ENCODE peak calls at places on chromosomes 7 and 10, in eight cellular contexts. H is body of pancreas; Q is natural killer cell; R is heart right ventricle; O is HCT116; L is IMR-90; J is activated CD8-positive, alpha-beta T cell treated with anti-CD3 and anti-CD28 coated beads for 36 hours; Y is psoas muscle. X is an unnamed sample.

GRCh38 chr10:132448248-132448731 is 51.3 kb downstream of the PWWP2B start:
- ATAC-seq in Y (peak), O (peak), R (no peak), J (peak), Q (peak), L (no peak), H (peak), X (peak)

GRCh38 chr10:3362415-3362814 is 189.8 kb upstream of the PITRM1 start:
- ATAC-seq in Y (no peak), Q (no peak), J (no peak), O (no peak), L (no peak), R (no peak), H (no peak), X (no peak)

GRCh38 chr7:44981035-44981706 is 2.4 kb upstream of the MYO1G start:
- ATAC-seq in L (no peak), R (no peak), H (no peak), O (peak), Q (no peak), J (peak), Y (no peak), X (no peak)

GRCh38 chr7:43639858-43640491 is 57.1 kb downstream of the STK17A start:
- ATAC-seq in H (peak), R (peak), L (peak), J (no peak), Q (no peak), O (no peak), Y (no peak), X (peak)

GRCh38 chr10:71649631-71650030 is 69.9 kb downstream of the C10orf105 start:
- ATAC-seq in Q (no peak), H (no peak), L (no peak), Y (no peak), O (no peak), J (no peak), R (no peak), X (no peak)

GRCh38 chr7:108014747-108015682 is 12.1 kb upstream of the LAMB1 start:
- ATAC-seq in L (peak), H (peak), Y (no peak), O (peak), R (no peak), J (no peak), Q (no peak), X (no peak)

GRCh38 chr10:113309791-113310190 is 243.1 kb upstream of the HABP2 start:
- ATAC-seq in O (no peak), H (no peak), Q (no peak), L (no peak), J (no peak), R (no peak), Y (no peak), X (no peak)

GRCh38 chr10:5942471-5942870 is 34.9 kb downstream of the IL15RA start:
- ATAC-seq in R (peak), Q (peak), O (no peak), Y (no peak), J (no peak), H (no peak), L (no peak), X (peak)

GRCh38 chr10:8502611-8503010 is 448.1 kb downstream of the GATA3 start:
- ATAC-seq in R (no peak), L (no peak), O (no peak), H (no peak), Q (no peak), J (no peak), Y (no peak), X (no peak)

GRCh38 chr7:99752354-99752753 is 17.4 kb upstream of the CYP3A7 start:
- ATAC-seq in L (peak), J (no peak), H (peak), R (no peak), Y (peak), O (peak), Q (no peak), X (no peak)

GRCh38 chr7:101736077-101736476 is 81.3 kb upstream of the CUX1 start:
- ATAC-seq in R (no peak), O (peak), L (no peak), H (no peak), Q (no peak), J (no peak), Y (no peak), X (no peak)

GRCh38 chr7:77991656-77992055 is 193.1 kb downstream of the PHTF2 start:
- ATAC-seq in H (no peak), Q (no peak), Y (no peak), J (no peak), L (no peak), R (no peak), O (no peak), X (no peak)

GRCh38 chr7:99219185-99219767 is 11.4 kb upstream of the KPNA7 start:
- ATAC-seq in R (no peak), L (no peak), Q (no peak), Y (no peak), H (no peak), O (no peak), J (no peak), X (no peak)

GRCh38 chr7:145797507-145797906 is 319.1 kb upstream of the CNTNAP2 start:
- ATAC-seq in H (no peak), O (no peak), Y (no peak), L (no peak), R (no peak), Q (no peak), J (no peak), X (no peak)

GRCh38 chr7:28661826-28662225 is 249.5 kb downstream of the CREB5 start:
- ATAC-seq in Y (no peak), R (peak), Q (no peak), L (no peak), O (no peak), H (no peak), J (no peak), X (no peak)

DNA sequence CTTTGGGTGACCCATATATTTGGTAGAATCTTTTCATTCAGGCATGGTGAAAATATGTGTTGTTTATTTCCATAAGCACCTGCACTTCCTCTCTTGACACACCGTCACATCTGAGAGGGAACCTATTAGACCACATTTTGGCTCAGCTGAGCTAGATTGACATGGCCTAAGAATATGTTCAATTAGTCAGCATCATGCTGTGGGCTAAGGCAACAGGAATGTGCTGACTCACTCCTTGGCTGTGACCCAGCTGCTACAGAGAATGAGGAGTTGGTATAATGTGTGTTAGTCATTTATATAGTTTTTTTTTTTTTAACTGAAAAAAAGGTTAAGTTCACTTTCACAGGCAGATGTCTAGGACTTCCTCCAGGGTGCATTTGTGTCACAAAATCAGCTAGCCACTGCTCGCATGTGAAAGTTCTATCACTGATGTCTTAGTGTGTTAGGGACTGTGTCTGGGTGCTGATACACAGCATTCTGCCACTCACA is 180.6 kb downstream of the SEMA3E start:
- ATAC-seq in O (peak), Y (no peak), R (peak), Q (no peak), H (peak), L (peak), J (peak), X (peak)
- TF ChIP-seq CTCF in O (no peak), Y (no peak), R (no peak), Q (no peak), H (no peak), L (no peak), J (no peak), X (no peak)

DNA sequence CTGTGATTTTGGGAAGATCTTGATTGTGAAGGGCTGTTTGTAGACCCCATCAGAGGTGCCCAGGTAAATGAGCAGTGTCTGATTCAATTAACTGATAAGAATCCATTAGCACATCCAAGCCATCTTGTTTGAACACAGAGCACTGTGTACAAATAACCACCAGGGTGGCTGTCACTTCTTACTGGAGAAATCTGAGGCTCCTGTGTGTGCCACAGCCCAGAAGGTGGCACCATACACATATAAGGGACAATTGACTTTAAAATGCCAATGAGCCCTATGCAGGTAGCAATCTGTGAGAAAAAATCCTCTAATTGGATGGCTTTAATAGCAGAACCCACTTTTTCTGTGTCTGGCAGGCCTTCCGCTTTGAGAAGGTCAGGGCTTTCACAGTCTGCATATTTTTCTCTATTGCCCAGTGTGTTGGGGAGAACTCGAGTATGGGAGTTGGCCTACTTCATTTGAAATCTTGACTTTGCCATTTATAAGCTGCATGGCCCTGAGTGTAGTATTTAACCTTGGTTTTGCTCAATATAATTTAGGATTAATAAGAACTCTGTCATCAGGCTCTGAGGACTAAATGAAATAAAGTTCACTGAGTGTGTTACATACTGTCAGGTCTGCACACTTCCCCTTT is 517.4 kb downstream of the CCSER2 start:
- ATAC-seq in Q (no peak), J (no peak), H (peak), R (peak), O (peak), Y (no peak), L (no peak), X (no peak)
- TF ChIP-seq CTCF in Q (no peak), J (no peak), H (peak), R (peak), O (peak), Y (no peak), L (no peak), X (no peak)

GRCh38 chr7:149615690-149616270 is 118.2 kb upstream of the ZNF746 start:
- ATAC-seq in L (no peak), Q (no peak), Y (peak), H (no peak), J (no peak), R (peak), O (peak), X (no peak)
- TF ChIP-seq CTCF in L (no peak), Q (no peak), Y (no peak), H (no peak), J (no peak), R (peak), O (no peak), X (no peak)

GRCh38 chr10:97138174-97138573 is 47.6 kb downstream of the SLIT1 start:
- ATAC-seq in Q (no peak), Y (no peak), L (no peak), R (no peak), H (no peak), J (no peak), O (peak), X (no peak)
- TF ChIP-seq CTCF in Q (no peak), Y (no peak), L (no peak), R (no peak), H (no peak), J (peak), O (peak), X (no peak)

DNA sequence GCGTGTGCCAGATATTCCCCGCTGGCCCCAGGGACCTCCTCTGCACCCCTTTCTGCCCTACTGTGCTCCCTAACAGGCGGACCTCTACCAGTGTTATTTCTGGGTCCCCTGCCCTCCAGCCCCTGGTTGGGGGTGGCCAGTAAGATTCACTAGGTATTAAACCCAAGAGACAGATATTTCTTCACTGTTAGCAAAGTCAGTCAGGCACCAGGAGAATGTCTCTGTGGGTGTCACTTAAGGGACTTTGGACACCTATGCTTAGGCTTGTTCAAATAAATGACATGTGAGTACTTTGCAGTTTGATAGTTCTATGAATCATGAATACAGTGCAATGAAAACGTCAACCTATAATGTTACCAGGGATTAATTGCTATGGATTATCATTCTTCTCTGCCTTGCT is 234.3 kb upstream of the IGFBP3 start:
- ATAC-seq in H (no peak), Y (no peak), J (no peak), L (no peak), O (no peak), R (no peak), Q (no peak), X (no peak)
- TF ChIP-seq CTCF in H (no peak), Y (no peak), J (no peak), L (no peak), O (no peak), R (no peak), Q (no peak), X (no peak)